ENCODE peak calls at places on chromosomes 1 and 21, in four cellular contexts. E is fibroblast of pulmonary artery, P is NCI-H1417, A is NCI-H2081. Z is an unnamed sample.

GRCh38 chr1:21294266-21295058 is 4.2 kb upstream of the ECE1 start:
- DNase-seq in E (no peak), P (no peak), A (no peak), Z (no peak)

GRCh38 chr1:162689745-162690671 is 57.7 kb downstream of the DDR2 start:
- DNase-seq in E (no peak), P (no peak), A (no peak), Z (no peak)

GRCh38 chr1:109619655-109620395 is at the start of gene AMPD2:
- DNase-seq in E (peak; percentile 89), P (peak; percentile 58), A (peak; percentile 42), Z (peak; percentile 86)

GRCh38 chr21:41011968-41012367 is 156.0 kb upstream of the BACE2 start:
- DNase-seq in E (no peak), P (no peak), A (no peak), Z (no peak)

GRCh38 chr1:202160377-202160940 is at the start of gene PTPN7:
- DNase-seq in E (no peak), P (no peak), A (no peak), Z (no peak)

GRCh38 chr1:8689431-8690252 is 127.8 kb downstream of the RERE start:
- DNase-seq in E (no peak), P (no peak), A (no peak), Z (no peak)

GRCh38 chr1:226064816-226065248 is 2.3 kb downstream of the H3-3A start:
- DNase-seq in E (peak; percentile 80), P (no peak), A (peak; percentile 59), Z (no peak)

GRCh38 chr1:78577257-78578100 is 42.8 kb upstream of the IFI44L start:
- DNase-seq in E (peak; percentile 21), P (no peak), A (no peak), Z (no peak)

GRCh38 chr1:116809181-116809508 is 54.9 kb downstream of the CD2 start:
- DNase-seq in E (no peak), P (no peak), A (no peak), Z (no peak)

GRCh38 chr1:15523922-15524282 is at the start of gene CASP9:
- DNase-seq in E (peak; percentile 49), P (peak; percentile 56), A (no peak), Z (no peak)

GRCh38 chr1:209813902-209814301 is 8.0 kb upstream of the IRF6 start:
- DNase-seq in E (no peak), P (no peak), A (no peak), Z (no peak)

GRCh38 chr1:205456383-205456867 is 580 bp upstream of the BLACAT1 start:
- DNase-seq in E (no peak), P (peak; percentile 62), A (peak; percentile 45), Z (no peak)

GRCh38 chr1:145750444-145750843 is 31.1 kb downstream of the CD160 start:
- DNase-seq in E (no peak), P (no peak), A (no peak), Z (no peak)

GRCh38 chr1:186658999-186659398 is 21.2 kb downstream of the PTGS2 start:
- DNase-seq in E (no peak), P (no peak), A (no peak), Z (peak; percentile 43)

GRCh38 chr1:119873166-119874025 is 22.9 kb downstream of the ADAM30 start:
- DNase-seq in E (peak; percentile 90), P (no peak), A (no peak), Z (peak; percentile 89)

GRCh38 chr1:208047476-208047934 is 136.6 kb upstream of the CD34 start:
- DNase-seq in E (peak; percentile 55), P (no peak), A (no peak), Z (no peak)

GRCh38 chr1:192573499-192573898 is 2.1 kb upstream of the RGS1 start:
- DNase-seq in E (peak; percentile 54), P (no peak), A (no peak), Z (peak; percentile 14)

GRCh38 chr1:105326883-105327282 is 1577.2 kb downstream of the AMY1C start:
- DNase-seq in E (no peak), P (no peak), A (no peak), Z (no peak)

GRCh38 chr1:175514309-175515001 is 228.9 kb downstream of the TNR start:
- DNase-seq in E (peak; percentile 67), P (no peak), A (no peak), Z (no peak)

GRCh38 chr1:228008391-228009115 is 1.8 kb downstream of the WNT3A start:
- DNase-seq in E (no peak), P (no peak), A (no peak), Z (no peak)

GRCh38 chr21:42277593-42277992 is 37.6 kb downstream of the TFF3 start:
- DNase-seq in E (no peak), P (no peak), A (no peak), Z (no peak)

GRCh38 chr1:81186271-81186670 is 614.5 kb upstream of the ADGRL2 start:
- DNase-seq in E (peak; percentile 13), P (no peak), A (no peak), Z (peak; percentile 10)

GRCh38 chr21:39581414-39581813 is 31.3 kb upstream of the B3GALT5 start:
- DNase-seq in E (no peak), P (no peak), A (no peak), Z (no peak)

GRCh38 chr1:39673215-39673614 is 1.3 kb upstream of the NT5C1A start:
- DNase-seq in E (no peak), P (peak; percentile 20), A (no peak), Z (no peak)

GRCh38 chr1:100893718-100894117 is 924 bp downstream of the EXTL2 start:
- DNase-seq in E (no peak), P (no peak), A (no peak), Z (no peak)

Z was measured in NCI-H226.